ENCODE peak calls at places on chromosomes 13 and 19, in four cellular contexts. G, K, B and H are unnamed samples.

GRCh38 chr19:28288850-28289249 is 924.1 kb downstream of the UQCRFS1 start:
- DNase-seq in G (no peak), K (no peak), B (no peak), H (no peak)

GRCh38 chr13:41007359-41008118 is 11.6 kb downstream of the ELF1 start:
- DNase-seq in K (no peak), G (no peak), B (peak), H (no peak)

GRCh38 chr13:113393572-113394503 is 29.9 kb upstream of the GRTP1 start:
- DNase-seq in G (peak), K (peak), B (peak), H (no peak)

GRCh38 chr13:78780708-78781107 is 121.8 kb upstream of the OBI1 start:
- DNase-seq in B (no peak), K (no peak), G (no peak), H (no peak)

GRCh38 chr13:51816604-51817254 is 12.8 kb upstream of the DHRS12 start:
- DNase-seq in K (no peak), G (no peak), B (no peak), H (no peak)

GRCh38 chr19:41302624-41303351 is 7.2 kb upstream of the CCDC97 start:
- DNase-seq in G (no peak), B (no peak), K (no peak), H (no peak)

GRCh38 chr19:5826531-5827341 is 12.8 kb downstream of the FUT6 start:
- DNase-seq in K (no peak), G (peak), B (peak), H (peak)

GRCh38 chr19:37551123-37551993 is 43.2 kb downstream of the ZNF571 start:
- DNase-seq in G (peak), B (peak), K (no peak), H (peak)

GRCh38 chr19:48064509-48064908 is 20.6 kb upstream of the CABP5 start:
- DNase-seq in B (no peak), G (no peak), K (peak), H (no peak)

GRCh38 chr19:7918615-7919421 is 1.3 kb upstream of the SNAPC2 start:
- DNase-seq in G (no peak), K (no peak), B (no peak), H (no peak)

GRCh38 chr13:113949546-113949945 is 24.3 kb downstream of the C13orf46 start:
- DNase-seq in B (no peak), G (no peak), K (no peak), H (no peak)

GRCh38 chr19:50368649-50369570 is 3.5 kb upstream of the NAPSA start:
- DNase-seq in B (peak), G (peak), K (no peak), H (peak)

GRCh38 chr13:43023244-43023931 is at the start of gene DNAJC15:
- DNase-seq in G (peak), K (peak), B (peak), H (peak)
- TF ChIP-seq TEAD4 in G (no peak), K (no peak), B (no peak), H (no peak)

GRCh38 chr19:35365303-35365702 is 5.6 kb upstream of the GPR42 start:
- DNase-seq in B (no peak), G (no peak), K (no peak), H (no peak)
- TF ChIP-seq TEAD4 in B (no peak), G (no peak), K (no peak), H (no peak)

DNA sequence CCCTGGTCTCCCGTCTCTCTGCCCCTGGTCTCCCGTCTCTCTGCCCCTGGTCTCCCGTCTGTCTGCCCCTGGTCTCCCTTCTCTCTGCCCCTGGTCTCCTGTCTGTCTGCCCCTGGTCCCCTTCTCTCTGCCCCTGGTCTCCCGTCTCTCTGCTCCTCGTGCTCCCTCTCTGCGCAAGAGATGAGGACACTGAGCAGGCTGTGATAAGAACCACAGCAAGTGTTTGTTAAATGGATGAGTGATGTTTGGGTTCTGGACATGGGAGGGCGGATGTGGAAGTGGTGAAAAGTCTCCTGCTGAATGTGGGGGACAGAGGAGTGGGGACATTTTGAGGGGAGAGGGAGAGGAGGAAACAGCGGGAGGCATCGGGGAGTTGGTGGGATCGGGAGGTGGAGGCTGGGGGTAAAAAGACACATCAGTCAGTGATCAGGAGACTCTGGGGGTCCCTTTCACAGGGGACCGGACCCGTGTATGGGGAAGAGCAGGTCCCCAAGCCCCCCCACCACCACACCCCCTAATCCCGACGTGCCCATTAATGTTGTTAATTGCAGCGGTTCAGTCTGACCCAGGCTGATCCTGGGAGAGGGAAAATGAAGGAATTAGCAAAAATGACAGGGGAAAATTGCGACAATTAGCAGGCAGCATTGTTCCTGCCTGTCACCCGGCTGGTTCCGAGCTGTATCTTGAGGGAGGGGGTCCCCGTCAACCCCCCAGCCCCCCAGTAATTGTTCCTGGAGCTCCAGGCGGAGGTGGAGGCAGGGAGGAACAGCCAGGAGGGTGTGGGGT is 8.1 kb downstream of the NPAS1 start:
- DNase-seq in G (no peak), K (no peak), B (no peak), H (peak)
- TF ChIP-seq TEAD4 in G (no peak), K (no peak), B (no peak), H (no peak)

DNA sequence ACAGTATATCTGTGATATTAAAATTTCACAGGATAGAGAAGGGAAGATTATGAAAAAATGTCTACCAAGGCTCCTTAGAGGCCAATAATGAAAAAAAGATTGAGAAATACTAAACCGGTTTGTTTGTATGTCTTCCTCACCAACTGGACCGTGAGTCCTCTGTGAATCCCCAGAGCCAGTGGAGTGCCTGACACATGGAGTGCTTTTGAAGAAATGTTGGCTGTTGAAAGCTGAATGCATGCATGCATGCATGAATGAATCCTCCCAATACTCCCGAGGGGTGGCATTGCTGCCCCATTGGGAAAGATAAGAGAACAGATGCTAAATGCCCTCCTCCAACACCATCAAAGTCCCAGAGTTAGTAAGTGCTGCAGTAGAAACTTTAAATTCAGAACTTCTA is 152.7 kb upstream of the SERP2 start:
- DNase-seq in G (no peak), B (no peak), K (no peak), H (no peak)
- TF ChIP-seq TEAD4 in G (no peak), B (no peak), K (no peak), H (no peak)

DNA sequence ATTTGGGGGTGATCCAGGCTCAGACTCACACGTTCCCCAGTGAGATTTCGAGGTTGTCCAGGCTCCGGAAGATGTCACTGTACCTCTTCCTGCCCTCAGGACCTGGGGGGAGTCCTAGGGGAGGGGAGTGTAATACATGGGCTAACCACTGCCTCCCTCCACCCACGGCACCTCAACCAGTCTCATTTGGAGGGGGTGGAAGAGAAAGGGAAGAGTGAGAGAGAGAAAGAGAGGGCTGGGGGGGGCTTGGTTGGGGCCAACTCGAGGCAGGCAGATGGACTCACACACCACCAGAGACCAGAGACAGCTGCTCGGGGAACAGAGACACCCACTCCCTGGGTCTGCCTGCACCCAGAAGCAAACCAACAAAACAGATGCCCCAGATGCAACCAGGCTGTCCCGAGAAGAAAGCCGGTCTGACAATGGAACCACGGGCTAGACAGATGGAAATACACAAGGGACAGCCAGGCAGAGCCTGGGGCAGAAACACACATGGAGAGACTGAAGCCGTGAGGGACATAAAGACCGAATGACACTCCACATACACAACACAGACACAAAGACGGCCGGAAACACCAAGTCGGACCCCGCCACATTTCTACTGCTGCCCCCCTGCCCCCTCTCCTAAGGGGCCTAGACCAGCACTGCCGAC is 825 bp downstream of the GMIP start:
- DNase-seq in G (no peak), B (peak), K (no peak), H (peak)
- TF ChIP-seq TEAD4 in G (no peak), B (no peak), K (no peak), H (no peak)